ENCODE peak calls at places on chromosomes 4 and X, in five cellular contexts. P is breast epithelium; S is stimulated activated CD4-positive, alpha-beta T cell treated with anti-CD3 and anti-CD28 coated beads, Interleukin-4, amount 100 ng/mL, for 48 hours; U is CD4-positive, CD25-positive, alpha-beta regulatory T cell; L is activated gamma-delta T cell treated with anti-CD3 and anti-CD28 coated beads, Interleukin-2, amount 50 U/mL, for 16 hours. A is an unnamed sample.

GRCh38 chr4:159248383-159249178 is 145.7 kb downstream of the RAPGEF2 start:
- DNase-seq in P (no peak), L (no peak), U (no peak), S (no peak), A (no peak)

GRCh38 chrX:27823812-27824211 is 16.0 kb downstream of the MAGEB10 start:
- DNase-seq in P (no peak), S (no peak), L (no peak), U (no peak), A (no peak)

GRCh38 chrX:68363984-68364383 is 69.3 kb downstream of the OPHN1 start:
- DNase-seq in P (no peak), L (no peak), S (no peak), U (no peak), A (no peak)

GRCh38 chrX:2608638-2609430 is 82.3 kb upstream of the CD99 start:
- DNase-seq in U (peak), P (peak), S (peak), L (peak), A (peak)

GRCh38 chr4:186669159-186669720 is 54.4 kb downstream of the FAT1 start:
- DNase-seq in U (no peak), S (no peak), L (no peak), P (peak), A (no peak)

GRCh38 chrX:49627030-49627777 is 28.4 kb downstream of the GAGE1 start:
- DNase-seq in U (peak), S (peak), L (no peak), P (no peak), A (no peak)

GRCh38 chr4:152189451-152190179 is 346.3 kb downstream of the FBXW7 start:
- DNase-seq in L (no peak), U (no peak), S (no peak), P (no peak), A (no peak)

GRCh38 chr4:134276476-134276875 is 74.9 kb upstream of the PABPC4L start:
- DNase-seq in S (no peak), U (no peak), P (no peak), L (no peak), A (no peak)

GRCh38 chr4:86302242-86302641 is 57.6 kb downstream of the MAPK10 start:
- DNase-seq in U (no peak), L (no peak), P (peak), S (no peak), A (no peak)